ENCODE peak calls at places on chromosomes 1 and 21, in nine cellular contexts. D is kidney, W is GM10248, V is astrocyte of the cerebellum, J is type B pancreatic cell, U is AG10803, L is epithelial cell of esophagus, T is tibial nerve, Y is choroid plexus epithelial cell. P is an unnamed sample.

GRCh38 chr1:158961178-158961577 is 29.8 kb downstream of the PYHIN1 start:
- DNase-seq in V (no peak), W (no peak), T (no peak), L (peak), D (no peak), J (no peak), Y (no peak), U (no peak), P (no peak)

GRCh38 chr1:143735764-143736461 is 235.9 kb downstream of the FAM72C start:
- DNase-seq in D (peak), L (peak), Y (no peak), T (no peak), V (no peak), J (no peak), U (no peak), W (no peak), P (no peak)

GRCh38 chr21:32007461-32007860 is 134.6 kb downstream of the HUNK start:
- DNase-seq in Y (no peak), J (no peak), W (no peak), D (no peak), U (peak), T (no peak), L (no peak), V (no peak), P (no peak)

GRCh38 chr1:80244366-80244765 is 1237.8 kb upstream of the ADGRL4 start:
- DNase-seq in Y (no peak), L (no peak), J (no peak), T (no peak), V (no peak), W (no peak), U (no peak), D (no peak), P (no peak)

GRCh38 chr1:204445860-204446412 is 34.3 kb upstream of the PPP1R15B start:
- DNase-seq in T (no peak), U (peak), W (peak), Y (peak), V (no peak), J (no peak), D (peak), L (no peak), P (no peak)

GRCh38 chr1:160338580-160338979 is 4.5 kb downstream of the COPA start:
- DNase-seq in J (no peak), W (no peak), T (no peak), D (no peak), V (no peak), U (no peak), Y (no peak), L (no peak), P (no peak)

GRCh38 chr1:26744075-26744958 is 43.4 kb upstream of the PIGV start:
- DNase-seq in V (no peak), L (peak), J (no peak), W (peak), D (peak), T (no peak), Y (peak), U (peak), P (no peak)

GRCh38 chr1:7070389-7071029 is 285.3 kb downstream of the CAMTA1 start:
- DNase-seq in U (peak), Y (peak), D (no peak), T (peak), W (peak), L (peak), V (peak), J (no peak), P (peak)

GRCh38 chr1:24301395-24302175 is 17.6 kb upstream of the GRHL3 start:
- DNase-seq in L (peak), D (no peak), Y (peak), U (peak), T (no peak), J (no peak), W (no peak), V (no peak), P (no peak)

GRCh38 chr1:3405491-3405890 is 49.0 kb upstream of the ARHGEF16 start:
- DNase-seq in D (no peak), V (no peak), U (no peak), Y (no peak), L (no peak), T (no peak), W (no peak), J (no peak), P (no peak)

GRCh38 chr1:247576514-247576913 is 11.6 kb upstream of the OR2G2 start:
- DNase-seq in L (peak), D (no peak), V (no peak), J (no peak), T (no peak), W (peak), U (no peak), Y (peak), P (no peak)

GRCh38 chr1:88124614-88125013 is 559.5 kb upstream of the PKN2 start:
- DNase-seq in L (no peak), W (no peak), V (no peak), Y (no peak), J (no peak), U (no peak), T (no peak), D (no peak), P (no peak)

GRCh38 chr1:156532374-156532773 is 31.8 kb upstream of the MEF2D start:
- DNase-seq in T (no peak), U (no peak), V (no peak), J (no peak), D (no peak), W (no peak), L (no peak), Y (no peak), P (no peak)

GRCh38 chr1:156608036-156608674 is 6.9 kb upstream of the GPATCH4 start:
- DNase-seq in W (peak), L (peak), J (no peak), D (no peak), T (no peak), V (peak), Y (peak), U (peak), P (no peak)

GRCh38 chr1:63701187-63701586 is 72.6 kb upstream of the ROR1 start:
- DNase-seq in T (no peak), D (no peak), L (no peak), Y (no peak), V (no peak), U (no peak), J (no peak), W (no peak), P (no peak)

GRCh38 chr21:28776251-28776650 is 216.4 kb downstream of the LTN1 start:
- DNase-seq in U (peak), D (no peak), Y (peak), L (no peak), J (no peak), V (peak), W (no peak), T (no peak), P (no peak)

GRCh38 chr21:43908167-43908566 is 43.1 kb downstream of the AGPAT3 start:
- DNase-seq in D (peak), Y (no peak), L (no peak), T (no peak), W (no peak), U (no peak), V (no peak), J (no peak), P (no peak)

GRCh38 chr1:50667272-50667671 is 244.0 kb upstream of the DMRTA2 start:
- DNase-seq in V (no peak), L (no peak), T (no peak), J (no peak), U (no peak), D (no peak), Y (no peak), W (no peak), P (no peak)

GRCh38 chr1:1088801-1089680 is 14.9 kb upstream of the RNF223 start:
- DNase-seq in T (no peak), J (peak), Y (no peak), V (no peak), D (peak), W (no peak), U (no peak), L (no peak), P (no peak)

GRCh38 chr1:30852026-30852425 is 56.5 kb downstream of the SDC3 start:
- DNase-seq in V (no peak), U (peak), L (peak), D (peak), Y (peak), J (no peak), T (peak), W (no peak), P (no peak)

GRCh38 chr21:34845521-34846213 is 176.9 kb downstream of the CLIC6 start:
- DNase-seq in D (no peak), Y (peak), V (peak), W (peak), T (no peak), J (no peak), U (no peak), L (peak), P (no peak)

GRCh38 chr1:10615932-10616671 is 141.4 kb downstream of the PEX14 start:
- DNase-seq in L (no peak), Y (no peak), D (peak), W (no peak), J (no peak), U (no peak), T (no peak), V (no peak), P (no peak)

GRCh38 chr1:184514447-184514846 is 127.6 kb downstream of the C1orf21 start:
- DNase-seq in V (no peak), L (no peak), J (no peak), T (no peak), Y (no peak), U (peak), W (no peak), D (no peak), P (no peak)

GRCh38 chr1:167057297-167057688 is 32.9 kb downstream of the GPA33 start:
- DNase-seq in T (no peak), Y (peak), V (peak), D (no peak), U (peak), L (peak), J (no peak), W (peak), P (no peak)

GRCh38 chr1:42146916-42147320 is 6.3 kb upstream of the GUCA2B start:
- DNase-seq in U (peak), T (peak), W (peak), J (peak), Y (peak), D (peak), V (peak), L (peak), P (peak)

GRCh38 chr1:175687699-175688098 is 55.7 kb downstream of the TNR start:
- DNase-seq in D (no peak), W (no peak), T (no peak), J (no peak), U (no peak), V (no peak), Y (no peak), L (no peak), P (no peak)

GRCh38 chr1:172870901-172871606 is 179.7 kb downstream of the TNFSF18 start:
- DNase-seq in Y (peak), L (peak), J (no peak), D (no peak), W (no peak), V (no peak), U (no peak), T (no peak), P (no peak)

GRCh38 chr1:212712451-212713303 is 13.0 kb upstream of the BATF3 start:
- DNase-seq in J (no peak), U (peak), Y (peak), L (peak), T (no peak), W (no peak), D (no peak), V (peak), P (no peak)

GRCh38 chr1:36342426-36343185 is 19.2 kb upstream of the EVA1B start:
- DNase-seq in J (no peak), D (no peak), L (peak), T (peak), Y (peak), V (no peak), W (peak), U (peak), P (no peak)

GRCh38 chr1:242468749-242469148 is 55.7 kb downstream of the PLD5 start:
- DNase-seq in J (no peak), V (no peak), Y (no peak), T (no peak), U (no peak), W (no peak), D (no peak), L (peak), P (no peak)

GRCh38 chr1:224051086-224051406 is 62.9 kb upstream of the FBXO28 start:
- DNase-seq in T (no peak), U (no peak), Y (no peak), W (no peak), J (no peak), V (no peak), D (no peak), L (no peak), P (no peak)
- TF ChIP-seq CTCF in T (no peak), U (no peak), Y (no peak), W (no peak), J (peak), V (no peak), D (no peak), L (no peak), P (no peak)

GRCh38 chr1:168454211-168454815 is 89.5 kb downstream of the XCL2 start:
- DNase-seq in L (peak), Y (no peak), W (no peak), J (no peak), T (no peak), D (no peak), V (no peak), U (peak), P (no peak)

GRCh38 chr1:168453056-168453455 is 90.7 kb downstream of the XCL2 start:
- DNase-seq in Y (no peak), U (no peak), W (no peak), L (no peak), T (no peak), J (no peak), V (no peak), D (no peak), P (no peak)

GRCh38 chr1:168447871-168448270 is 95.9 kb downstream of the XCL2 start:
- DNase-seq in W (no peak), L (no peak), Y (no peak), J (no peak), T (no peak), D (no peak), V (no peak), U (no peak), P (no peak)

GRCh38 chr1:168455764-168456163 is 88.0 kb downstream of the XCL2 start:
- DNase-seq in U (peak), L (no peak), Y (no peak), T (no peak), D (no peak), W (no peak), J (no peak), V (no peak), P (no peak)

GRCh38 chr1:168452329-168452728 is 91.5 kb downstream of the XCL2 start:
- DNase-seq in D (no peak), Y (no peak), W (no peak), T (no peak), V (no peak), J (no peak), U (no peak), L (no peak), P (no peak)
- TF ChIP-seq CTCF in D (no peak), Y (peak), W (peak), T (no peak), V (peak), J (peak), U (no peak), L (no peak), P (peak)

DNA sequence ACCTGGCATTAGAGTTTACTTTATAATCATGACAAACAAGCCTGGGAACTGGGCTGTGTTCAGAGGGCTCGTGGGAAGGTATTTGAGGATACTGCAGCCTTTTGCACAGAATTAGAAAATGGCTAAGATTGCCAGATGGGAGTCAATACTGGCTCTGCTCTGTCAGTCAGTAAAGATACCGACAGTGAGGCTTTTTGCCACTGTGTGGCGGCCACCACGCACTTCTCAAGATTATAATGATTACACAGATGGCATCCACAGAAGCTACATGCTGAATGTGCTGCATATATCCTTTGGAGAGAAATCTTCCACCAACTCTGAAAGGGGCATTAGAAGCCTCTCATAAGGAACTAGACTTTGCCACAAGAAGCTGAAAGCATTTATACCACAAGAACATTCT is 213.4 kb upstream of the PTBP2 start:
- DNase-seq in V (no peak), Y (no peak), J (no peak), D (no peak), L (no peak), T (no peak), U (no peak), W (no peak), P (no peak)
- TF ChIP-seq CTCF in V (no peak), Y (no peak), J (no peak), D (no peak), L (no peak), T (no peak), U (no peak), W (no peak), P (peak)

GRCh38 chr21:39024538-39024937 is 158.7 kb downstream of the PSMG1 start:
- DNase-seq in L (no peak), J (no peak), T (no peak), Y (no peak), W (no peak), U (no peak), D (no peak), V (no peak), P (no peak)

GRCh38 chr21:39022035-39022900 is 161.0 kb downstream of the PSMG1 start:
- DNase-seq in W (no peak), D (peak), Y (no peak), L (no peak), J (no peak), U (no peak), T (no peak), V (no peak), P (no peak)

GRCh38 chr21:39025198-39025597 is 158.1 kb downstream of the PSMG1 start:
- DNase-seq in V (no peak), T (no peak), W (no peak), L (no peak), U (no peak), Y (no peak), J (no peak), D (no peak), P (no peak)

GRCh38 chr21:39021475-39021832 is 161.8 kb downstream of the PSMG1 start:
- DNase-seq in U (no peak), W (no peak), D (no peak), V (no peak), J (no peak), L (no peak), T (no peak), Y (no peak), P (no peak)

GRCh38 chr21:39022901-39023693 is 160.2 kb downstream of the PSMG1 start:
- DNase-seq in D (peak), Y (peak), U (peak), W (no peak), J (no peak), T (peak), V (no peak), L (no peak), P (no peak)
- TF ChIP-seq CTCF in D (peak), Y (peak), U (no peak), W (no peak), J (peak), T (no peak), V (peak), L (peak), P (no peak)

P was measured in D721Med.